ENCODE peak calls at places on chromosome 15, in ten cellular contexts. One of them, this sample, is unnamed. For H3K36me3, the result is how much of the 10 kb centered on the place peaks cover.

GRCh38 chr15:95556225-95556624 is 774.3 kb upstream of the NR2F2 start:
- DNase-seq in suprapubic skin: no peak
- DNase-seq in prostate gland: no peak
- DNase-seq in CD8-positive, alpha-beta T cell: no peak
- DNase-seq in neural progenitor cell: no peak
- DNase-seq in heart left ventricle: no peak
- DNase-seq in left ventricle myocardium inferior: no peak
- DNase-seq in heart right ventricle: no peak
- DNase-seq in ovary: no peak
- DNase-seq in testis: no peak
- DNase-seq in this sample: no peak

GRCh38 chr15:31504462-31504839 is 177.8 kb downstream of the KLF13 start:
- DNase-seq in suprapubic skin: no peak
- DNase-seq in prostate gland: no peak
- DNase-seq in CD8-positive, alpha-beta T cell: peak
- DNase-seq in neural progenitor cell: no peak
- DNase-seq in heart left ventricle: no peak
- DNase-seq in left ventricle myocardium inferior: no peak
- DNase-seq in heart right ventricle: no peak
- DNase-seq in ovary: no peak
- DNase-seq in testis: peak
- DNase-seq in this sample: no peak

GRCh38 chr15:69997701-69998273 is 99.9 kb downstream of the TLE3 start:
- DNase-seq in suprapubic skin: no peak
- DNase-seq in prostate gland: no peak
- DNase-seq in CD8-positive, alpha-beta T cell: no peak
- DNase-seq in neural progenitor cell: no peak
- DNase-seq in heart left ventricle: no peak
- DNase-seq in left ventricle myocardium inferior: peak
- DNase-seq in heart right ventricle: peak
- DNase-seq in ovary: no peak
- DNase-seq in testis: no peak
- DNase-seq in this sample: peak

GRCh38 chr15:50315814-50316630 is 39.0 kb downstream of the GABPB1 start:
- DNase-seq in suprapubic skin: no peak
- DNase-seq in prostate gland: no peak
- DNase-seq in CD8-positive, alpha-beta T cell: no peak
- DNase-seq in neural progenitor cell: peak
- DNase-seq in heart left ventricle: no peak
- DNase-seq in left ventricle myocardium inferior: no peak
- DNase-seq in heart right ventricle: no peak
- DNase-seq in ovary: no peak
- DNase-seq in testis: no peak
- DNase-seq in this sample: no peak

GRCh38 chr15:70778258-70779076 is 15.1 kb upstream of the UACA start:
- DNase-seq in suprapubic skin: no peak
- DNase-seq in prostate gland: no peak
- DNase-seq in CD8-positive, alpha-beta T cell: no peak
- DNase-seq in neural progenitor cell: no peak
- DNase-seq in heart left ventricle: no peak
- DNase-seq in left ventricle myocardium inferior: no peak
- DNase-seq in heart right ventricle: no peak
- DNase-seq in ovary: no peak
- DNase-seq in testis: no peak
- DNase-seq in this sample: no peak

GRCh38 chr15:34341922-34342736 is 807 bp downstream of the NOP10 start:
- DNase-seq in suprapubic skin: no peak
- DNase-seq in prostate gland: no peak
- DNase-seq in CD8-positive, alpha-beta T cell: no peak
- DNase-seq in neural progenitor cell: no peak
- DNase-seq in heart left ventricle: no peak
- DNase-seq in left ventricle myocardium inferior: no peak
- DNase-seq in heart right ventricle: no peak
- DNase-seq in ovary: no peak
- DNase-seq in testis: no peak
- DNase-seq in this sample: no peak

GRCh38 chr15:28917791-28918140 is 32.0 kb downstream of the APBA2 start:
- DNase-seq in suprapubic skin: no peak
- DNase-seq in prostate gland: no peak
- DNase-seq in CD8-positive, alpha-beta T cell: no peak
- DNase-seq in neural progenitor cell: no peak
- DNase-seq in heart left ventricle: no peak
- DNase-seq in left ventricle myocardium inferior: no peak
- DNase-seq in heart right ventricle: no peak
- DNase-seq in ovary: no peak
- DNase-seq in testis: no peak
- DNase-seq in this sample: no peak

GRCh38 chr15:71792521-71792920 is 17.8 kb upstream of the NR2E3 start:
- DNase-seq in suprapubic skin: peak
- DNase-seq in prostate gland: no peak
- DNase-seq in CD8-positive, alpha-beta T cell: no peak
- DNase-seq in neural progenitor cell: no peak
- DNase-seq in heart left ventricle: no peak
- DNase-seq in left ventricle myocardium inferior: no peak
- DNase-seq in heart right ventricle: no peak
- DNase-seq in ovary: no peak
- DNase-seq in testis: no peak
- DNase-seq in this sample: peak

GRCh38 chr15:87907676-87908446 is 348.7 kb downstream of the NTRK3 start:
- DNase-seq in suprapubic skin: no peak
- DNase-seq in prostate gland: no peak
- DNase-seq in CD8-positive, alpha-beta T cell: no peak
- DNase-seq in neural progenitor cell: no peak
- DNase-seq in heart left ventricle: no peak
- DNase-seq in left ventricle myocardium inferior: no peak
- DNase-seq in heart right ventricle: no peak
- DNase-seq in ovary: no peak
- DNase-seq in testis: peak
- DNase-seq in this sample: no peak

GRCh38 chr15:90660195-90660995 is 56.8 kb upstream of the BLM start:
- DNase-seq in suprapubic skin: peak
- DNase-seq in prostate gland: no peak
- DNase-seq in CD8-positive, alpha-beta T cell: peak
- DNase-seq in neural progenitor cell: peak
- DNase-seq in heart left ventricle: peak
- DNase-seq in left ventricle myocardium inferior: peak
- DNase-seq in heart right ventricle: peak
- DNase-seq in ovary: no peak
- DNase-seq in testis: peak
- DNase-seq in this sample: peak

GRCh38 chr15:48250640-48251076 is 44.6 kb downstream of the SLC12A1 start:
- DNase-seq in suprapubic skin: no peak
- DNase-seq in prostate gland: peak
- DNase-seq in CD8-positive, alpha-beta T cell: no peak
- DNase-seq in neural progenitor cell: peak
- DNase-seq in heart left ventricle: no peak
- DNase-seq in left ventricle myocardium inferior: no peak
- DNase-seq in heart right ventricle: peak
- DNase-seq in ovary: peak
- DNase-seq in testis: peak
- DNase-seq in this sample: peak

GRCh38 chr15:52018244-52018643 is 775 bp upstream of the MAPK6 start:
- DNase-seq in suprapubic skin: no peak
- DNase-seq in prostate gland: no peak
- DNase-seq in CD8-positive, alpha-beta T cell: no peak
- DNase-seq in neural progenitor cell: no peak
- DNase-seq in heart left ventricle: no peak
- DNase-seq in left ventricle myocardium inferior: no peak
- DNase-seq in heart right ventricle: no peak
- DNase-seq in ovary: no peak
- DNase-seq in testis: no peak
- DNase-seq in this sample: no peak
- H3K4me3 ChIP-seq in suprapubic skin: peak
- H3K4me3 ChIP-seq in prostate gland: no peak
- H3K4me3 ChIP-seq in CD8-positive, alpha-beta T cell: peak
- H3K4me3 ChIP-seq in neural progenitor cell: peak
- H3K4me3 ChIP-seq in heart left ventricle: no peak
- H3K4me3 ChIP-seq in left ventricle myocardium inferior: peak
- H3K4me3 ChIP-seq in heart right ventricle: no peak
- H3K4me3 ChIP-seq in ovary: no peak
- H3K4me3 ChIP-seq in testis: peak
- H3K4me3 ChIP-seq in this sample: no peak

GRCh38 chr15:25438601-25439455 is at the start of gene UBE3A:
- DNase-seq in suprapubic skin: peak
- DNase-seq in prostate gland: peak
- DNase-seq in CD8-positive, alpha-beta T cell: peak
- DNase-seq in neural progenitor cell: peak
- DNase-seq in heart left ventricle: peak
- DNase-seq in left ventricle myocardium inferior: peak
- DNase-seq in heart right ventricle: peak
- DNase-seq in ovary: peak
- DNase-seq in testis: peak
- DNase-seq in this sample: peak
- TF ChIP-seq CTCF in suprapubic skin: no peak
- TF ChIP-seq CTCF in prostate gland: peak
- TF ChIP-seq CTCF in CD8-positive, alpha-beta T cell: no peak
- TF ChIP-seq CTCF in neural progenitor cell: no peak
- TF ChIP-seq CTCF in heart left ventricle: peak
- TF ChIP-seq CTCF in left ventricle myocardium inferior: peak
- TF ChIP-seq CTCF in heart right ventricle: no peak
- TF ChIP-seq CTCF in ovary: no peak
- TF ChIP-seq CTCF in testis: no peak
- TF ChIP-seq CTCF in this sample: peak

GRCh38 chr15:66777596-66778313 is 75.7 kb downstream of the SMAD6 start:
- DNase-seq in suprapubic skin: no peak
- DNase-seq in prostate gland: no peak
- DNase-seq in CD8-positive, alpha-beta T cell: no peak
- DNase-seq in neural progenitor cell: no peak
- DNase-seq in heart left ventricle: no peak
- DNase-seq in left ventricle myocardium inferior: no peak
- DNase-seq in heart right ventricle: no peak
- DNase-seq in ovary: no peak
- DNase-seq in testis: no peak
- DNase-seq in this sample: no peak

GRCh38 chr15:66778314-66778665 is 76.3 kb downstream of the SMAD6 start:
- DNase-seq in suprapubic skin: no peak
- DNase-seq in prostate gland: no peak
- DNase-seq in CD8-positive, alpha-beta T cell: no peak
- DNase-seq in neural progenitor cell: no peak
- DNase-seq in heart left ventricle: no peak
- DNase-seq in left ventricle myocardium inferior: no peak
- DNase-seq in heart right ventricle: no peak
- DNase-seq in ovary: no peak
- DNase-seq in testis: no peak
- DNase-seq in this sample: no peak

GRCh38 chr15:66779331-66780009 is 77.4 kb downstream of the SMAD6 start:
- DNase-seq in suprapubic skin: no peak
- DNase-seq in prostate gland: no peak
- DNase-seq in CD8-positive, alpha-beta T cell: no peak
- DNase-seq in neural progenitor cell: no peak
- DNase-seq in heart left ventricle: no peak
- DNase-seq in left ventricle myocardium inferior: no peak
- DNase-seq in heart right ventricle: no peak
- DNase-seq in ovary: no peak
- DNase-seq in testis: no peak
- DNase-seq in this sample: no peak

GRCh38 chr15:66780172-66780972 is 78.3 kb downstream of the SMAD6 start:
- DNase-seq in suprapubic skin: no peak
- DNase-seq in prostate gland: no peak
- DNase-seq in CD8-positive, alpha-beta T cell: no peak
- DNase-seq in neural progenitor cell: no peak
- DNase-seq in heart left ventricle: no peak
- DNase-seq in left ventricle myocardium inferior: no peak
- DNase-seq in heart right ventricle: no peak
- DNase-seq in ovary: no peak
- DNase-seq in testis: no peak
- DNase-seq in this sample: peak

GRCh38 chr15:66778716-66779115 is 76.7 kb downstream of the SMAD6 start:
- DNase-seq in suprapubic skin: no peak
- DNase-seq in prostate gland: no peak
- DNase-seq in CD8-positive, alpha-beta T cell: no peak
- DNase-seq in neural progenitor cell: no peak
- DNase-seq in heart left ventricle: no peak
- DNase-seq in left ventricle myocardium inferior: no peak
- DNase-seq in heart right ventricle: no peak
- DNase-seq in ovary: no peak
- DNase-seq in testis: no peak
- DNase-seq in this sample: no peak
- H3K36me3 ChIP-seq in suprapubic skin: under half
- H3K36me3 ChIP-seq in prostate gland: under half
- H3K36me3 ChIP-seq in CD8-positive, alpha-beta T cell: under half
- H3K36me3 ChIP-seq in neural progenitor cell: under half
- H3K36me3 ChIP-seq in heart left ventricle: under half
- H3K36me3 ChIP-seq in left ventricle myocardium inferior: under half
- H3K36me3 ChIP-seq in heart right ventricle: under half
- H3K36me3 ChIP-seq in ovary: under half
- H3K36me3 ChIP-seq in testis: under half
- H3K36me3 ChIP-seq in this sample: under half

GRCh38 chr15:65354835-65355172 is 23.0 kb downstream of the IGDCC3 start:
- DNase-seq in suprapubic skin: no peak
- DNase-seq in prostate gland: no peak
- DNase-seq in CD8-positive, alpha-beta T cell: no peak
- DNase-seq in neural progenitor cell: no peak
- DNase-seq in heart left ventricle: no peak
- DNase-seq in left ventricle myocardium inferior: no peak
- DNase-seq in heart right ventricle: no peak
- DNase-seq in ovary: no peak
- DNase-seq in testis: no peak
- DNase-seq in this sample: no peak

GRCh38 chr15:65361708-65362459 is 15.9 kb downstream of the IGDCC3 start:
- DNase-seq in suprapubic skin: no peak
- DNase-seq in prostate gland: no peak
- DNase-seq in CD8-positive, alpha-beta T cell: no peak
- DNase-seq in neural progenitor cell: no peak
- DNase-seq in heart left ventricle: no peak
- DNase-seq in left ventricle myocardium inferior: no peak
- DNase-seq in heart right ventricle: no peak
- DNase-seq in ovary: no peak
- DNase-seq in testis: no peak
- DNase-seq in this sample: no peak

GRCh38 chr15:65355173-65355982 is 22.4 kb downstream of the IGDCC3 start:
- DNase-seq in suprapubic skin: no peak
- DNase-seq in prostate gland: no peak
- DNase-seq in CD8-positive, alpha-beta T cell: no peak
- DNase-seq in neural progenitor cell: peak
- DNase-seq in heart left ventricle: no peak
- DNase-seq in left ventricle myocardium inferior: no peak
- DNase-seq in heart right ventricle: no peak
- DNase-seq in ovary: no peak
- DNase-seq in testis: no peak
- DNase-seq in this sample: no peak

GRCh38 chr15:65355983-65356353 is 21.8 kb downstream of the IGDCC3 start:
- DNase-seq in suprapubic skin: no peak
- DNase-seq in prostate gland: no peak
- DNase-seq in CD8-positive, alpha-beta T cell: no peak
- DNase-seq in neural progenitor cell: peak
- DNase-seq in heart left ventricle: no peak
- DNase-seq in left ventricle myocardium inferior: no peak
- DNase-seq in heart right ventricle: no peak
- DNase-seq in ovary: no peak
- DNase-seq in testis: no peak
- DNase-seq in this sample: no peak
- H3K4me3 ChIP-seq in suprapubic skin: peak
- H3K4me3 ChIP-seq in prostate gland: peak
- H3K4me3 ChIP-seq in CD8-positive, alpha-beta T cell: peak
- H3K4me3 ChIP-seq in neural progenitor cell: peak
- H3K4me3 ChIP-seq in heart left ventricle: peak
- H3K4me3 ChIP-seq in left ventricle myocardium inferior: peak
- H3K4me3 ChIP-seq in heart right ventricle: peak
- H3K4me3 ChIP-seq in ovary: peak
- H3K4me3 ChIP-seq in testis: peak
- H3K4me3 ChIP-seq in this sample: peak

GRCh38 chr15:64222573-64223361 is 59.9 kb upstream of the PPIB start:
- DNase-seq in suprapubic skin: no peak
- DNase-seq in prostate gland: no peak
- DNase-seq in CD8-positive, alpha-beta T cell: no peak
- DNase-seq in neural progenitor cell: no peak
- DNase-seq in heart left ventricle: no peak
- DNase-seq in left ventricle myocardium inferior: no peak
- DNase-seq in heart right ventricle: no peak
- DNase-seq in ovary: no peak
- DNase-seq in testis: no peak
- DNase-seq in this sample: no peak
- TF ChIP-seq CTCF in suprapubic skin: no peak
- TF ChIP-seq CTCF in prostate gland: no peak
- TF ChIP-seq CTCF in CD8-positive, alpha-beta T cell: no peak
- TF ChIP-seq CTCF in neural progenitor cell: no peak
- TF ChIP-seq CTCF in heart left ventricle: no peak
- TF ChIP-seq CTCF in left ventricle myocardium inferior: no peak
- TF ChIP-seq CTCF in heart right ventricle: no peak
- TF ChIP-seq CTCF in ovary: no peak
- TF ChIP-seq CTCF in testis: no peak
- TF ChIP-seq CTCF in this sample: no peak

This sample was measured in kidney epithelial cell.